ENCODE peak calls at places on chromosomes 3 and 15, in five cellular contexts. One of them, this sample, is unnamed.

GRCh38 chr15:50259276-50259675 is 6.2 kb downstream of the HDC start:
- DNase-seq in GM10248: no peak
- DNase-seq in activated naive CD4-positive, alpha-beta T cell: no peak
- DNase-seq in RPMI7951: no peak
- DNase-seq in aorta: no peak
- DNase-seq in this sample: no peak

GRCh38 chr3:27632431-27633223 is 89.5 kb downstream of the EOMES start:
- DNase-seq in GM10248: peak; percentile 57
- DNase-seq in activated naive CD4-positive, alpha-beta T cell: peak; percentile 5
- DNase-seq in RPMI7951: peak; percentile 70
- DNase-seq in aorta: peak; percentile 85
- DNase-seq in this sample: peak; percentile 73

GRCh38 chr15:41332788-41333527 is at the start of gene NUSAP1:
- DNase-seq in GM10248: peak; percentile 63
- DNase-seq in activated naive CD4-positive, alpha-beta T cell: no peak
- DNase-seq in RPMI7951: no peak
- DNase-seq in aorta: peak; percentile 77
- DNase-seq in this sample: no peak

GRCh38 chr3:156681003-156681402 is 6.6 kb downstream of the TIPARP start:
- DNase-seq in GM10248: no peak
- DNase-seq in activated naive CD4-positive, alpha-beta T cell: no peak
- DNase-seq in RPMI7951: peak; percentile 97
- DNase-seq in aorta: no peak
- DNase-seq in this sample: peak; percentile 11

GRCh38 chr3:195385526-195385925 is 57.3 kb downstream of the ACAP2 start:
- DNase-seq in GM10248: no peak
- DNase-seq in activated naive CD4-positive, alpha-beta T cell: no peak
- DNase-seq in RPMI7951: peak; percentile 37
- DNase-seq in aorta: no peak
- DNase-seq in this sample: no peak

GRCh38 chr15:29476503-29477080 is 207.0 kb upstream of the NSMCE3 start:
- DNase-seq in GM10248: no peak
- DNase-seq in activated naive CD4-positive, alpha-beta T cell: no peak
- DNase-seq in RPMI7951: no peak
- DNase-seq in aorta: peak; percentile 30
- DNase-seq in this sample: no peak

GRCh38 chr15:77412972-77413371 is 6.9 kb downstream of the PEAK1 start:
- DNase-seq in GM10248: no peak
- DNase-seq in activated naive CD4-positive, alpha-beta T cell: no peak
- DNase-seq in RPMI7951: no peak
- DNase-seq in aorta: no peak
- DNase-seq in this sample: no peak

GRCh38 chr15:44163370-44163769 is 31.7 kb downstream of the FRMD5 start:
- DNase-seq in GM10248: no peak
- DNase-seq in activated naive CD4-positive, alpha-beta T cell: no peak
- DNase-seq in RPMI7951: no peak
- DNase-seq in aorta: no peak
- DNase-seq in this sample: no peak

GRCh38 chr3:107988464-107989156 is 102.2 kb downstream of the CD47 start:
- DNase-seq in GM10248: no peak
- DNase-seq in activated naive CD4-positive, alpha-beta T cell: no peak
- DNase-seq in RPMI7951: peak; percentile 83
- DNase-seq in aorta: peak; percentile 79
- DNase-seq in this sample: peak; percentile 81

GRCh38 chr15:36090276-36090946 is 489.0 kb upstream of the CDIN1 start:
- DNase-seq in GM10248: no peak
- DNase-seq in activated naive CD4-positive, alpha-beta T cell: no peak
- DNase-seq in RPMI7951: no peak
- DNase-seq in aorta: no peak
- DNase-seq in this sample: no peak

GRCh38 chr3:107650788-107651187 is 128.0 kb downstream of the BBX start:
- DNase-seq in GM10248: no peak
- DNase-seq in activated naive CD4-positive, alpha-beta T cell: no peak
- DNase-seq in RPMI7951: no peak
- DNase-seq in aorta: no peak
- DNase-seq in this sample: no peak

GRCh38 chr15:90047956-90048575 is 46.9 kb downstream of the ZNF710 start:
- DNase-seq in GM10248: no peak
- DNase-seq in activated naive CD4-positive, alpha-beta T cell: no peak
- DNase-seq in RPMI7951: no peak
- DNase-seq in aorta: peak; percentile 55
- DNase-seq in this sample: no peak

GRCh38 chr15:25670025-25670554 is 193.0 kb downstream of the ATP10A start:
- DNase-seq in GM10248: no peak
- DNase-seq in activated naive CD4-positive, alpha-beta T cell: no peak
- DNase-seq in RPMI7951: no peak
- DNase-seq in aorta: peak; percentile 91
- DNase-seq in this sample: no peak

GRCh38 chr15:90991587-90992285 is 2.6 kb downstream of the PRC1 start:
- DNase-seq in GM10248: no peak
- DNase-seq in activated naive CD4-positive, alpha-beta T cell: no peak
- DNase-seq in RPMI7951: peak; percentile 32
- DNase-seq in aorta: no peak
- DNase-seq in this sample: no peak

GRCh38 chr3:112378989-112379692 is 46.2 kb downstream of the CD200 start:
- DNase-seq in GM10248: no peak
- DNase-seq in activated naive CD4-positive, alpha-beta T cell: no peak
- DNase-seq in RPMI7951: peak; percentile 65
- DNase-seq in aorta: no peak
- DNase-seq in this sample: no peak

GRCh38 chr15:36334059-36334458 is 245.4 kb upstream of the CDIN1 start:
- DNase-seq in GM10248: no peak
- DNase-seq in activated naive CD4-positive, alpha-beta T cell: no peak
- DNase-seq in RPMI7951: peak; percentile 72
- DNase-seq in aorta: no peak
- DNase-seq in this sample: no peak

GRCh38 chr3:172673210-172673679 is 37.6 kb downstream of the NCEH1 start:
- DNase-seq in GM10248: peak; percentile 50
- DNase-seq in activated naive CD4-positive, alpha-beta T cell: peak; percentile 2
- DNase-seq in RPMI7951: peak; percentile 67
- DNase-seq in aorta: no peak
- DNase-seq in this sample: peak; percentile 75

GRCh38 chr3:43346990-43347749 is 60.8 kb downstream of the SNRK start:
- DNase-seq in GM10248: no peak
- DNase-seq in activated naive CD4-positive, alpha-beta T cell: no peak
- DNase-seq in RPMI7951: no peak
- DNase-seq in aorta: no peak
- DNase-seq in this sample: no peak

GRCh38 chr3:146464783-146465182 is 4.6 kb downstream of the PLSCR2 start:
- DNase-seq in GM10248: no peak
- DNase-seq in activated naive CD4-positive, alpha-beta T cell: no peak
- DNase-seq in RPMI7951: no peak
- DNase-seq in aorta: no peak
- DNase-seq in this sample: no peak

GRCh38 chr3:186138272-186138981 is 29.5 kb upstream of the ETV5 start:
- DNase-seq in GM10248: no peak
- DNase-seq in activated naive CD4-positive, alpha-beta T cell: no peak
- DNase-seq in RPMI7951: no peak
- DNase-seq in aorta: no peak
- DNase-seq in this sample: no peak

GRCh38 chr15:68997050-68997449 is 17.4 kb upstream of the NOX5 start:
- DNase-seq in GM10248: no peak
- DNase-seq in activated naive CD4-positive, alpha-beta T cell: no peak
- DNase-seq in RPMI7951: no peak
- DNase-seq in aorta: no peak
- DNase-seq in this sample: no peak

GRCh38 chr15:65603134-65603533 is 7.8 kb downstream of the INTS14 start:
- DNase-seq in GM10248: no peak
- DNase-seq in activated naive CD4-positive, alpha-beta T cell: no peak
- DNase-seq in RPMI7951: no peak
- DNase-seq in aorta: no peak
- DNase-seq in this sample: no peak

GRCh38 chr3:122005033-122005565 is 16.9 kb downstream of the ILDR1 start:
- DNase-seq in GM10248: peak; percentile 72
- DNase-seq in activated naive CD4-positive, alpha-beta T cell: no peak
- DNase-seq in RPMI7951: no peak
- DNase-seq in aorta: no peak
- DNase-seq in this sample: no peak

GRCh38 chr3:116569611-116570010 is 124.3 kb upstream of the LSAMP start:
- DNase-seq in GM10248: no peak
- DNase-seq in activated naive CD4-positive, alpha-beta T cell: no peak
- DNase-seq in RPMI7951: no peak
- DNase-seq in aorta: no peak
- DNase-seq in this sample: no peak

GRCh38 chr3:169774186-169774585 is 990 bp downstream of the MYNN start:
- DNase-seq in GM10248: no peak
- DNase-seq in activated naive CD4-positive, alpha-beta T cell: no peak
- DNase-seq in RPMI7951: no peak
- DNase-seq in aorta: no peak
- DNase-seq in this sample: no peak

GRCh38 chr3:42839616-42840015 is 30.4 kb downstream of the ACKR2 start:
- DNase-seq in GM10248: peak; percentile 56
- DNase-seq in activated naive CD4-positive, alpha-beta T cell: no peak
- DNase-seq in RPMI7951: peak; percentile 78
- DNase-seq in aorta: no peak
- DNase-seq in this sample: no peak

GRCh38 chr3:69869643-69870042 is 129.9 kb upstream of the SAMMSON start:
- DNase-seq in GM10248: no peak
- DNase-seq in activated naive CD4-positive, alpha-beta T cell: no peak
- DNase-seq in RPMI7951: peak; percentile 8
- DNase-seq in aorta: no peak
- DNase-seq in this sample: no peak

GRCh38 chr15:29675791-29676301 is 146.4 kb downstream of the TJP1 start:
- DNase-seq in GM10248: no peak
- DNase-seq in activated naive CD4-positive, alpha-beta T cell: no peak
- DNase-seq in RPMI7951: no peak
- DNase-seq in aorta: no peak
- DNase-seq in this sample: no peak

This sample was measured in Right ventricle myocardium inferior.